ENCODE peak calls at places on chromosomes 2 and 18, in six cellular contexts. H is SK-N-SH, B is breast epithelium, A is RWPE2, F is hepatocyte, N is testis. R is an unnamed sample.

GRCh38 chr18:60411715-60412114 is 39.1 kb upstream of the MC4R start:
- DNase-seq in H (no peak), N (no peak), B (no peak), A (no peak), F (peak), R (no peak)

GRCh38 chr2:16257001-16257724 is 316.8 kb downstream of the MYCN start:
- DNase-seq in F (no peak), N (no peak), A (no peak), H (no peak), B (no peak), R (no peak)

GRCh38 chr2:143399679-143400078 is 270.5 kb downstream of the ARHGAP15 start:
- DNase-seq in F (no peak), A (no peak), H (no peak), B (no peak), N (no peak), R (no peak)

GRCh38 chr2:21836261-21836660 is 712.5 kb downstream of the TDRD15 start:
- DNase-seq in A (no peak), H (no peak), N (no peak), F (peak), B (no peak), R (no peak)

GRCh38 chr18:62037989-62038778 is 145.4 kb upstream of the RNF152 start:
- DNase-seq in B (no peak), A (no peak), H (no peak), F (no peak), N (no peak), R (no peak)

GRCh38 chr2:216520156-216520555 is 21.5 kb downstream of the RPL37A start:
- DNase-seq in B (no peak), F (no peak), A (no peak), N (no peak), H (no peak), R (no peak)

GRCh38 chr18:980586-980985 is 75.9 kb downstream of the ADCYAP1 start:
- DNase-seq in F (no peak), B (no peak), A (no peak), N (no peak), H (no peak), R (no peak)

GRCh38 chr2:172558372-172558771 is 2.5 kb downstream of the PDK1 start:
- DNase-seq in A (no peak), H (no peak), F (no peak), N (no peak), B (no peak), R (no peak)

GRCh38 chr18:55420977-55421611 is 166.9 kb downstream of the TCF4 start:
- DNase-seq in H (no peak), A (no peak), F (no peak), B (no peak), N (no peak), R (no peak)

GRCh38 chr2:72980535-72981217 is 63.4 kb downstream of the EMX1 start:
- DNase-seq in A (peak), B (no peak), N (no peak), H (no peak), F (no peak), R (no peak)

GRCh38 chr2:64996914-64997313 is 7.7 kb downstream of the SLC1A4 start:
- DNase-seq in N (peak), F (no peak), H (peak), A (no peak), B (no peak), R (no peak)

GRCh38 chr2:157782057-157782845 is 93.9 kb downstream of the ACVR1 start:
- DNase-seq in H (peak), A (no peak), B (peak), F (no peak), N (no peak), R (no peak)

GRCh38 chr2:220188031-220188430 is 560.6 kb downstream of the SLC4A3 start:
- DNase-seq in B (no peak), N (no peak), A (no peak), F (peak), H (no peak), R (peak)

GRCh38 chr2:15561574-15562344 is 625 bp upstream of the NBAS start:
- DNase-seq in H (peak), N (peak), A (no peak), F (peak), B (no peak), R (no peak)

GRCh38 chr2:39665811-39666488 is at the start of gene TMEM178A:
- DNase-seq in B (no peak), H (peak), F (peak), N (no peak), A (no peak), R (no peak)

GRCh38 chr2:188785515-188785914 is 188.7 kb upstream of the COL3A1 start:
- DNase-seq in B (no peak), N (no peak), F (peak), A (no peak), H (no peak), R (no peak)

GRCh38 chr2:70647873-70648481 is 94.4 kb upstream of the TGFA start:
- DNase-seq in F (peak), B (peak), H (peak), N (peak), A (no peak), R (peak)

GRCh38 chr2:202035089-202035940 is 1.7 kb downstream of the FZD7 start:
- DNase-seq in B (peak), N (peak), F (peak), A (no peak), H (no peak), R (peak)
- TF ChIP-seq CTCF in B (peak), N (peak), F (peak), A (peak), H (no peak), R (peak)

GRCh38 chr2:9752441-9753275 is 90.6 kb upstream of the TAF1B start:
- DNase-seq in A (peak), B (no peak), F (no peak), N (no peak), H (no peak), R (no peak)

GRCh38 chr2:9753276-9753600 is 90.0 kb upstream of the TAF1B start:
- DNase-seq in B (no peak), A (no peak), F (peak), H (no peak), N (no peak), R (peak)

GRCh38 chr2:9755638-9756037 is 87.6 kb upstream of the TAF1B start:
- DNase-seq in A (no peak), B (no peak), F (no peak), H (no peak), N (no peak), R (no peak)

GRCh38 chr2:9753665-9754531 is 89.4 kb upstream of the TAF1B start:
- DNase-seq in F (no peak), H (no peak), N (no peak), A (no peak), B (peak), R (no peak)

DNA sequence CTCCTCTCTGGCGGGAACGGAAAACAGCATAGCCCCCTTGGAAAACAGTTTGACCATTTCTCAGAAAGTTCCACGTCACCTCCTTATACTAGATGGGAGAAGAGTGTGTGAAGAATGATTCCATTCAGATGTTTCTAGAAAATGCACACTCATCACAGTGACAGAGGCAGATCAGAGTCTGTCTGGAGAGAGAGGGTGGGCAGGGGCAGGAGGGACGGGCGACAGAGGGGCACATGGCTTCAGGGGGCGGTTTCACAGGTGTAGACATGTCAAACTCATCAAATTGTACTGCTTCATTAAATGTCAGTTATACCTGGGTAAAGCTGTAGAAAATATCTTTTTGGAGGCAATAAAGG is 88.8 kb upstream of the TAF1B start:
- DNase-seq in B (no peak), H (no peak), A (no peak), F (no peak), N (no peak), R (no peak)
- H3K4me3 ChIP-seq in B (no peak), H (no peak), A (no peak), F (no peak), N (no peak), R (no peak)

GRCh38 chr2:112645396-112646101 is at the start of gene SLC20A1:
- DNase-seq in N (peak), A (peak), H (peak), F (peak), B (peak), R (peak)

GRCh38 chr2:112644155-112644932 is 1.4 kb upstream of the SLC20A1 start:
- DNase-seq in A (no peak), B (no peak), F (peak), N (no peak), H (no peak), R (no peak)

GRCh38 chr2:112646791-112647720 is 1.3 kb downstream of the SLC20A1 start:
- DNase-seq in F (no peak), A (no peak), H (peak), B (no peak), N (no peak), R (no peak)

GRCh38 chr2:112644933-112645395 is 775 bp upstream of the SLC20A1 start:
- DNase-seq in H (no peak), N (peak), A (no peak), B (no peak), F (no peak), R (no peak)

GRCh38 chr2:112646102-112646719 is 472 bp downstream of the SLC20A1 start:
- DNase-seq in B (no peak), N (peak), F (no peak), H (peak), A (no peak), R (no peak)
- TF ChIP-seq CTCF in B (no peak), N (peak), F (no peak), H (no peak), A (no peak), R (no peak)

DNA sequence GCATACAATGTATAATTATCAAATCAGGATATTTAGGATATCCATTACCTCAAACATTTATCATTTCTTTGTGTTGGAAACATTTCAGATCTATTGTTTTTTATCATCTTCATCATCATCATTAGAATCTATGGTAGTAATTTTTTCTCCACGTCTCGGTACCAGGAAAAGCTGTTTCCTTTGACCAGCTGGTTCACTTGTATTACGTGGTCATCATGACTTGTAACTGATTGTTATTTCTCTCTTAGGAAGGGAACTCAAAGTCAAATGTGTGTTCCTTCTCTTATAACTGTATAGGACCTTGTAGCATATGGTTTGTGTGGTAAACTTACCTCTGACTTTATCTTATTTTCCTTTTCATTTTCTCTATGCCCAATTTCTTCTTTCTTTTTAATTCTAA is 16.5 kb downstream of the NCOA1 start:
- DNase-seq in A (no peak), F (no peak), B (no peak), H (no peak), N (no peak), R (no peak)
- H3K4me3 ChIP-seq in A (no peak), F (no peak), B (no peak), H (no peak), N (no peak), R (no peak)

DNA sequence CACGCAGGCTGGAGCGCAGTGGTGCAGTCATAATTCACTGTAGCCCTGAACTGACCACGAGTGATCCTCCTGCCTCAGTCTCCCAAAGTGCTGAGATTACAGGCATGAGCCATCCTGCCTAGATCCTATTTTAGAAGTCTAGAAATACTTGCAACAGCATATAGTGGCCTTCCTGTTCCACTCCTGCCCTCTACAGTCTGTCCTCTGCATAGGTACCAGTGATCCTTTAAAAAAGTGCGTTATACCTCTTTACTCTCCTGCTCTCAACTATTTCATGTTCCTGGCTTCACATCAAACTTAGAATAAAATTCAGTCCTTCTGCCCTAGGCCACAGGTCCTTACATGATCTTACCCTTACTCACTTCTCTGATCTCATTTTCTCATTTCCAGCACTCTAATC is 6.0 kb downstream of the COMMD1 start:
- DNase-seq in N (no peak), F (no peak), B (no peak), H (no peak), A (no peak), R (no peak)
- TF ChIP-seq CTCF in N (peak), F (no peak), B (no peak), H (peak), A (no peak), R (peak)

GRCh38 chr2:120180066-120180465 is 43.1 kb downstream of the TMEM185B start:
- DNase-seq in A (no peak), N (no peak), B (no peak), F (no peak), H (no peak), R (no peak)

GRCh38 chr2:120176526-120176925 is 46.7 kb downstream of the TMEM185B start:
- DNase-seq in H (no peak), B (no peak), F (no peak), N (no peak), A (no peak), R (no peak)

GRCh38 chr2:120175000-120175581 is 48.1 kb downstream of the TMEM185B start:
- DNase-seq in H (peak), A (no peak), B (no peak), N (peak), F (peak), R (peak)

GRCh38 chr2:120177011-120177621 is 46.1 kb downstream of the TMEM185B start:
- DNase-seq in F (no peak), A (peak), B (peak), N (no peak), H (no peak), R (no peak)

DNA sequence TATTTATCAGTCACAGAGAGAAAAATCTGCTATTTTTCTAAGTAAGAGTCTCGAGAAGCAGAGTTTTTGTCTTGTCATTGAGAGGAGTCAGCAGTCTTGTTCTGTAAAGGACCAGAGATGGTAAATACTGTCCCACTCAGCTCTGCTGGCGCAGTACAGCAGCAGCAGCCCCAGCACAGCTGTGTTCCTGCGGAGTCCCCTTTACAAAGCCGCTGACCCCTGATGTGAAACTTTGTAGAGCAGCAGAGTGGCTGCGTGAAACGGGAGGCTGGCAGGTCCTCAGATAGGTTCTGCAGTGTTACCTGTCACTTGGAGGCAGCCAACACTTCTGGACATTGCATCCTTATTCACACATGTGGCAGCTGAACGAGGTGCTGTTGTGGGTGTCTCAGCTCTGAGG is 45.2 kb downstream of the TMEM185B start:
- DNase-seq in N (no peak), F (no peak), A (no peak), B (no peak), H (no peak), R (no peak)
- H3K4me3 ChIP-seq in N (no peak), F (no peak), A (no peak), B (no peak), H (no peak), R (no peak)

DNA sequence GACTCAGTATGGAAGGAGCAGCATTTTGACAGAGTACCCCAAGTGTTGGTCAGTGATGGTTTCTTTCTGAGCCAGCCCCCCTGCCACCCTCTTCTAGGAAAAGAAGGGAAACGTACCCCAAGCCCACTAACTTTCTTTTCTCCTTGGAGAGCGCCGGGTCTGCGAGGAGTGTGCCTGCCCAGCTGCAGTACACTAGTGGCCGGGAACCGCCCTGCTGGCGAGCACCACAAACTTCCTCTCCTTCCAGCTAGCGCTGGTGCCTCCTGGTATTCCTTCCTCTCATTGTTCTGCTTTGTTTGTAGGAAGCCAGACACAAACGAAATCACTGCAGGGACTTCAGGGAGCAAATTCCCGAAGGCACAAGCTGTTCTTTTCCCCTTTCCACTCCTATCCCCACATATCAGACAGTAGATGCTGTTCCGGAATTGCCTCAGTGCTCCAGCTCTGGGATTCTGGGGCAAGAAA is 1.8 kb downstream of the CCDC85A start:
- DNase-seq in H (no peak), N (peak), F (peak), B (no peak), A (no peak), R (no peak)
- TF ChIP-seq CTCF in H (peak), N (peak), F (peak), B (no peak), A (no peak), R (peak)

GRCh38 chr2:164841719-164842623 is at the start of gene COBLL1:
- DNase-seq in H (peak), F (peak), N (peak), A (peak), B (peak), R (no peak)

GRCh38 chr2:164840930-164841718 is 499 bp downstream of the COBLL1 start:
- DNase-seq in F (peak), A (peak), N (peak), B (peak), H (peak), R (no peak)

GRCh38 chr2:164842624-164842966 is 972 bp upstream of the COBLL1 start:
- DNase-seq in A (no peak), B (no peak), F (no peak), H (no peak), N (no peak), R (no peak)

GRCh38 chr2:164839914-164840457 is 1.6 kb downstream of the COBLL1 start:
- DNase-seq in F (peak), A (peak), B (no peak), H (no peak), N (no peak), R (no peak)

DNA sequence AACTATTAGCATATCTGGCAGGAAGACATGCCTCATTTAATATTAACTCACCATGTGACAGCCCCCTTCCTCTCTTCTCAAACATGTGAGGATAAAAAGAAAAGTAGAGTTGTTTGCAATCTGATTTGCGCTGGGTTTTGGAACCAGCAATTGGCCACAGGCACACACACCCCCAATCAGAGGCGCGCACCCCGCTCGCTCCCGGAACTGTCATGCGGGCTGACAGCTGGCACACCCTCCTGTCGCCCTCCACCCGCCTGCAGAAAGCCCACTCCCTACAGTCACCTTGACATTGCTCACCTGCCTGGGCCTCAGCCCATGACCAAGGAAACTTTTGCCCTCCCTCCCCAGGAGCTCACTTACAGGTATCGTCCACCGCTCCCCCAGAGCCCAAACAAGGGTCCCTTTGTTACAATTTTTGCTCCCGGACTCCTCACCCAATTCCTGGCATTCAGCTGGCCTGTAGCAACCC is 1.1 kb downstream of the COBLL1 start:
- DNase-seq in N (peak), H (no peak), B (no peak), F (peak), A (peak), R (no peak)
- H3K4me3 ChIP-seq in N (peak), H (peak), B (peak), F (peak), A (peak), R (peak)

GRCh38 chr2:217742276-217742675 is 260.5 kb downstream of the TNS1 start:
- DNase-seq in H (no peak), A (no peak), F (no peak), B (no peak), N (no peak), R (no peak)
- TF ChIP-seq CTCF in H (no peak), A (no peak), F (no peak), B (no peak), N (no peak), R (no peak)

GRCh38 chr2:144595279-144595678 is 75.4 kb upstream of the ZEB2 start:
- DNase-seq in N (no peak), H (no peak), A (no peak), B (no peak), F (no peak), R (no peak)

GRCh38 chr2:144598906-144599305 is 79.0 kb upstream of the ZEB2 start:
- DNase-seq in B (no peak), H (no peak), N (no peak), A (no peak), F (no peak), R (no peak)

GRCh38 chr2:144595686-144596073 is 75.8 kb upstream of the ZEB2 start:
- DNase-seq in H (no peak), B (no peak), A (no peak), F (no peak), N (no peak), R (no peak)

GRCh38 chr2:144597894-144598593 is 78.1 kb upstream of the ZEB2 start:
- DNase-seq in A (no peak), B (no peak), H (no peak), F (no peak), N (no peak), R (no peak)

GRCh38 chr2:144596074-144596871 is 76.4 kb upstream of the ZEB2 start:
- DNase-seq in B (no peak), H (peak), F (peak), A (no peak), N (no peak), R (no peak)
- H3K4me3 ChIP-seq in B (no peak), H (no peak), F (no peak), A (no peak), N (no peak), R (no peak)